ENCODE peak calls at places on chromosomes 12 and 14, in eight cellular contexts. V, X, R, J, H, I, N and U are unnamed samples.

GRCh38 chr12:42790761-42791151 is 201.2 kb upstream of the PRICKLE1 start:
- DNase-seq in N (no peak), X (no peak), H (no peak), R (no peak), I (no peak), V (peak; percentile 39), J (no peak), U (no peak)

GRCh38 chr12:93518725-93519124 is 51.4 kb downstream of the MRPL42 start:
- DNase-seq in X (peak; percentile 14), N (no peak), V (peak; percentile 19), I (no peak), J (no peak), H (no peak), R (no peak), U (no peak)

GRCh38 chr12:59069481-59069880 is 149.2 kb upstream of the LRIG3 start:
- DNase-seq in N (no peak), R (no peak), V (no peak), H (no peak), X (no peak), I (no peak), J (no peak), U (no peak)

GRCh38 chr14:63388766-63389431 is 70.2 kb upstream of the GPHB5 start:
- DNase-seq in R (peak; percentile 46), I (no peak), X (peak; percentile 66), H (peak; percentile 43), N (peak; percentile 2), J (peak; percentile 51), V (peak; percentile 66), U (no peak)

GRCh38 chr12:8026282-8026637 is 6.3 kb upstream of the FOXJ2 start:
- DNase-seq in V (no peak), X (no peak), H (no peak), R (no peak), N (no peak), J (no peak), I (no peak), U (no peak)

GRCh38 chr12:4412056-4412455 is 32.5 kb upstream of the FGF23 start:
- DNase-seq in X (no peak), N (no peak), V (no peak), R (no peak), I (no peak), H (no peak), J (no peak), U (no peak)

GRCh38 chr12:62158416-62159360 is 101.5 kb upstream of the USP15 start:
- DNase-seq in V (no peak), X (no peak), I (no peak), J (peak; percentile 22), R (no peak), N (no peak), H (no peak), U (no peak)

GRCh38 chr12:119177724-119178380 is 879 bp upstream of the HSPB8 start:
- DNase-seq in J (no peak), I (no peak), N (no peak), X (no peak), V (no peak), H (no peak), R (no peak), U (no peak)

GRCh38 chr14:30710870-30711269 is 88.8 kb downstream of the SCFD1 start:
- DNase-seq in R (no peak), J (no peak), H (no peak), N (no peak), X (no peak), I (no peak), V (no peak), U (no peak)

GRCh38 chr14:20327005-20327869 is 5.8 kb downstream of the CCNB1IP1 start:
- DNase-seq in I (peak; percentile 22), N (no peak), H (peak; percentile 58), X (peak; percentile 76), R (no peak), J (no peak), V (peak; percentile 78), U (no peak)